ENCODE peak calls at places on chromosomes 1 and 21, in four cellular contexts. L is transverse colon, J is GM20000, R is NB4. Y is an unnamed sample.

GRCh38 chr1:234515411-234515810 is 36.4 kb upstream of the TARBP1 start:
- DNase-seq in L (no peak), J (no peak), R (no peak), Y (no peak)

GRCh38 chr1:39149509-39149908 is 55.0 kb upstream of the MACF1 start:
- DNase-seq in L (no peak), J (no peak), R (no peak), Y (no peak)

GRCh38 chr1:24464378-24464770 is 38.3 kb upstream of the RCAN3 start:
- DNase-seq in L (no peak), J (no peak), R (no peak), Y (no peak)

GRCh38 chr1:43834280-43835140 is 99.1 kb upstream of the ARTN start:
- DNase-seq in L (no peak), J (no peak), R (peak), Y (no peak)

GRCh38 chr1:115682792-115683191 is 41.0 kb downstream of the VANGL1 start:
- DNase-seq in L (no peak), J (no peak), R (no peak), Y (no peak)

GRCh38 chr21:31912501-31912900 is 39.7 kb downstream of the HUNK start:
- DNase-seq in L (no peak), J (no peak), R (no peak), Y (no peak)

GRCh38 chr1:20185834-20186782 is at the start of the genes PLA2G2C and UBXN10:
- DNase-seq in L (peak), J (peak), R (peak), Y (no peak)

GRCh38 chr1:112849967-112850641 is 105.9 kb downstream of the SLC16A1 start:
- DNase-seq in L (no peak), J (no peak), R (peak), Y (no peak)

GRCh38 chr1:169143984-169144383 is 37.5 kb downstream of the ATP1B1 start:
- DNase-seq in L (no peak), J (no peak), R (no peak), Y (no peak)
- TF ChIP-seq CTCF in L (no peak), J (no peak), R (no peak), Y (no peak)

GRCh38 chr1:89994805-89995594 is at the start of gene ZNF326:
- DNase-seq in L (peak), J (peak), R (peak), Y (peak)
- TF ChIP-seq CTCF in L (no peak), J (no peak), R (no peak), Y (no peak)

GRCh38 chr1:225612265-225612664 is 40.7 kb downstream of the ENAH start:
- DNase-seq in L (no peak), J (no peak), R (no peak), Y (no peak)

GRCh38 chr1:225610539-225610938 is 42.4 kb downstream of the ENAH start:
- DNase-seq in L (no peak), J (no peak), R (no peak), Y (no peak)

GRCh38 chr1:225613006-225613405 is 39.9 kb downstream of the ENAH start:
- DNase-seq in L (no peak), J (no peak), R (no peak), Y (no peak)

GRCh38 chr1:225608014-225608796 is 44.7 kb downstream of the ENAH start:
- DNase-seq in L (no peak), J (no peak), R (no peak), Y (no peak)

DNA sequence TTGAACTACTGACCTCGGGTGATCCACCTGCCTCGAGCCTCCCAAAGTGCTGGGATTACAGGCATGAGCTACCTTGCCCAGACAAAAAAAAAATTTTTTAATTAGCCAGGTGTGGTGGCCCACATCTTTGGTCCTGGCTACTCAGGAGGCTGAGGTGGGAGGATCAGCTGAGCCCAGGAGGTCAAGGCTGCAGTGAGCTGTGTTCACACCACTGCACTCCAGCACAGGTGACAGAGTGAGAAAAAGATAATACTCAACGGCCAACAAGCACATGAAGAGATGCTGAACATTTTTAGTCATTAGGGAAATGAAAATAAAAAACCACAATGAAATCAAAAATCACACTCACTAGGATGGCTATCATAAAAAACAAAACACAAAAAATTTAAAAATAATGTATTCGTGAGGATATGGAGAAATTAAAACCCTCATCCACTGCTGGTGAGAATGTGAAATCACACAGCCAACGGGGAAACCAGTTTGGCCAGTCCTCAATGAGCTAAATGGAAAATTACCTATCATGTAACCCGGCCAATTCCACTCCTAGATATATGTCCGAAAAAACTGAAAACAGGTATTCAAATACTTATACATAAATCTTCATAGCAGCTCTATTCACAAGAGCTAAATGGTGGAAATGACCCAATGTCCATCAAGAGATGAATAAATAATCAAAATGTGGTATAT is 41.2 kb downstream of the ENAH start:
- DNase-seq in L (no peak), J (no peak), R (no peak), Y (no peak)
- TF ChIP-seq CTCF in L (no peak), J (no peak), R (no peak), Y (no peak)

GRCh38 chr21:42574234-42575027 is 60.8 kb downstream of the SLC37A1 start:
- DNase-seq in L (peak), J (no peak), R (peak), Y (no peak)
- TF ChIP-seq CTCF in L (no peak), J (no peak), R (peak), Y (no peak)

GRCh38 chr1:11931845-11932244 is 2.7 kb upstream of the PLOD1 start:
- DNase-seq in L (no peak), J (no peak), R (no peak), Y (no peak)
- TF ChIP-seq CTCF in L (no peak), J (no peak), R (no peak), Y (no peak)

GRCh38 chr1:52365091-52365745 is 787 bp downstream of the CC2D1B start:
- DNase-seq in L (peak), J (no peak), R (peak), Y (peak)

GRCh38 chr1:52365746-52366516 is at the start of gene CC2D1B:
- DNase-seq in L (peak), J (peak), R (peak), Y (peak)

GRCh38 chr1:52366517-52366827 is 467 bp upstream of the CC2D1B start:
- DNase-seq in L (no peak), J (no peak), R (no peak), Y (no peak)

GRCh38 chr1:52367272-52367671 is 1.3 kb upstream of the CC2D1B start:
- DNase-seq in L (no peak), J (no peak), R (no peak), Y (no peak)

GRCh38 chr1:52364235-52364839 is 1.7 kb downstream of the CC2D1B start:
- DNase-seq in L (no peak), J (no peak), R (no peak), Y (no peak)
- TF ChIP-seq CTCF in L (no peak), J (no peak), R (peak), Y (peak)

Y was measured in kidney epithelial cell.